ENCODE peak calls at places on chromosomes 11 and 22, in five cellular contexts. D, F, B, Z and L are unnamed samples.

GRCh38 chr11:120340529-120340928 is 4.3 kb downstream of the ARHGEF12 start:
- DNase-seq in Z (no peak), D (no peak), B (peak), F (no peak), L (no peak)

GRCh38 chr11:89175796-89176195 is 1.9 kb upstream of the TYR start:
- DNase-seq in Z (peak), B (no peak), F (no peak), D (no peak), L (peak)

GRCh38 chr11:10540915-10541591 is at the start of gene RNF141:
- DNase-seq in Z (peak), D (peak), B (peak), F (peak), L (peak)

GRCh38 chr11:35491231-35491871 is 34.1 kb downstream of the PAMR1 start:
- DNase-seq in F (no peak), Z (peak), B (no peak), D (no peak), L (no peak)

GRCh38 chr11:78652866-78653265 is 78.2 kb upstream of the NARS2 start:
- DNase-seq in B (no peak), D (no peak), Z (no peak), F (no peak), L (no peak)

GRCh38 chr11:77428598-77428997 is 45.3 kb downstream of the PAK1 start:
- DNase-seq in B (no peak), D (no peak), F (no peak), Z (no peak), L (no peak)

GRCh38 chr11:2587976-2588748 is 111.6 kb downstream of the KCNQ1OT1 start:
- DNase-seq in B (no peak), D (no peak), Z (no peak), F (no peak), L (no peak)

GRCh38 chr11:12411806-12412727 is 34.7 kb downstream of the PARVA start:
- DNase-seq in Z (peak), D (peak), F (peak), B (peak), L (peak)

GRCh38 chr11:32385998-32386397 is 49.3 kb downstream of the WT1 start:
- DNase-seq in D (no peak), Z (peak), F (peak), B (peak), L (peak)

GRCh38 chr11:101442171-101442570 is 141.6 kb downstream of the TRPC6 start:
- DNase-seq in B (no peak), F (no peak), D (no peak), Z (peak), L (no peak)

GRCh38 chr11:7487360-7487759 is 2.1 kb downstream of the OLFML1 start:
- DNase-seq in Z (no peak), B (no peak), F (no peak), D (no peak), L (no peak)

GRCh38 chr22:20905415-20906386 is 11.5 kb upstream of the CRKL start:
- DNase-seq in Z (no peak), F (no peak), B (no peak), D (no peak), L (no peak)

GRCh38 chr22:37154925-37155712 is 5.4 kb upstream of the IL2RB start:
- DNase-seq in Z (no peak), F (no peak), B (no peak), D (no peak), L (no peak)

GRCh38 chr22:21000987-21001600 is 824 bp downstream of the THAP7 start:
- DNase-seq in D (no peak), B (peak), F (no peak), Z (no peak), L (no peak)

GRCh38 chr11:30710216-30710615 is 124.1 kb upstream of the MPPED2 start:
- DNase-seq in Z (peak), F (no peak), D (no peak), B (no peak), L (no peak)

GRCh38 chr22:22773427-22773826 is 114.2 kb upstream of the IGLL5 start:
- DNase-seq in B (no peak), Z (no peak), D (no peak), F (no peak), L (no peak)

GRCh38 chr11:95100856-95101507 is 11.3 kb downstream of the ENDOD1 start:
- DNase-seq in B (no peak), D (no peak), Z (no peak), F (no peak), L (no peak)

GRCh38 chr11:8294251-8294935 is 30.7 kb upstream of the LMO1 start:
- DNase-seq in B (no peak), F (no peak), Z (no peak), D (no peak), L (no peak)

GRCh38 chr22:44170470-44170869 is 10.3 kb upstream of the PARVG start:
- DNase-seq in Z (no peak), B (no peak), D (no peak), F (no peak), L (no peak)

GRCh38 chr11:61019818-61020405 is 48.4 kb downstream of the CD6 start:
- DNase-seq in D (no peak), Z (no peak), F (no peak), B (no peak), L (no peak)

GRCh38 chr11:63614136-63614664 is at the start of gene PLAAT3:
- DNase-seq in D (peak), Z (peak), B (peak), F (peak), L (peak)

GRCh38 chr11:2807276-2807681 is 78.3 kb downstream of the CDKN1C start:
- DNase-seq in D (peak), F (no peak), Z (peak), B (no peak), L (no peak)

GRCh38 chr22:28783786-28784671 is 11.5 kb downstream of the CCDC117 start:
- DNase-seq in Z (no peak), B (no peak), D (no peak), F (no peak), L (no peak)

GRCh38 chr11:91435694-91436375 is 788.8 kb upstream of the FAT3 start:
- DNase-seq in B (no peak), Z (no peak), F (no peak), D (no peak), L (peak)